ENCODE peak calls at places on chromosomes 11 and 22, in six cellular contexts. R, V, S, F, Y and I are unnamed samples.

GRCh38 chr11:14118047-14118446 is 155.5 kb downstream of the SPON1 start:
- DNase-seq in R (no peak), S (no peak), Y (no peak), F (no peak), V (no peak), I (no peak)

GRCh38 chr22:49878206-49878605 is 24.6 kb downstream of the ZBED4 start:
- DNase-seq in R (no peak), S (no peak), V (no peak), F (no peak), Y (no peak), I (no peak)

GRCh38 chr22:24588370-24588755 is 4.5 kb downstream of the LRRC75B start:
- DNase-seq in R (no peak), S (no peak), F (peak; percentile 95), Y (no peak), V (no peak), I (peak; percentile 56)

GRCh38 chr11:11449327-11449726 is 96.3 kb upstream of the CSNK2A3 start:
- DNase-seq in V (no peak), S (no peak), R (no peak), F (no peak), Y (no peak), I (no peak)

GRCh38 chr11:110311783-110312578 is 15.6 kb upstream of the RDX start:
- DNase-seq in Y (no peak), R (peak; percentile 83), V (no peak), S (no peak), F (no peak), I (no peak)

GRCh38 chr11:19393941-19394340 is 153.2 kb upstream of the E2F8 start:
- DNase-seq in Y (no peak), R (peak; percentile 74), V (no peak), F (no peak), S (no peak), I (no peak)

GRCh38 chr11:75306529-75306928 is 44.9 kb downstream of the ARRB1 start:
- DNase-seq in S (no peak), V (no peak), Y (no peak), R (no peak), F (peak; percentile 28), I (no peak)

GRCh38 chr11:17699157-17700114 is 19.9 kb upstream of the MYOD1 start:
- DNase-seq in S (no peak), R (peak; percentile 18), Y (no peak), F (no peak), V (no peak), I (peak; percentile 52)

GRCh38 chr22:31259798-31260473 is 32.4 kb downstream of the PIK3IP1 start:
- DNase-seq in V (no peak), R (no peak), S (no peak), Y (no peak), F (no peak), I (no peak)

GRCh38 chr11:104161751-104162450 is 2.0 kb downstream of the PDGFD start:
- DNase-seq in F (no peak), Y (no peak), V (no peak), S (no peak), R (no peak), I (no peak)

DNA sequence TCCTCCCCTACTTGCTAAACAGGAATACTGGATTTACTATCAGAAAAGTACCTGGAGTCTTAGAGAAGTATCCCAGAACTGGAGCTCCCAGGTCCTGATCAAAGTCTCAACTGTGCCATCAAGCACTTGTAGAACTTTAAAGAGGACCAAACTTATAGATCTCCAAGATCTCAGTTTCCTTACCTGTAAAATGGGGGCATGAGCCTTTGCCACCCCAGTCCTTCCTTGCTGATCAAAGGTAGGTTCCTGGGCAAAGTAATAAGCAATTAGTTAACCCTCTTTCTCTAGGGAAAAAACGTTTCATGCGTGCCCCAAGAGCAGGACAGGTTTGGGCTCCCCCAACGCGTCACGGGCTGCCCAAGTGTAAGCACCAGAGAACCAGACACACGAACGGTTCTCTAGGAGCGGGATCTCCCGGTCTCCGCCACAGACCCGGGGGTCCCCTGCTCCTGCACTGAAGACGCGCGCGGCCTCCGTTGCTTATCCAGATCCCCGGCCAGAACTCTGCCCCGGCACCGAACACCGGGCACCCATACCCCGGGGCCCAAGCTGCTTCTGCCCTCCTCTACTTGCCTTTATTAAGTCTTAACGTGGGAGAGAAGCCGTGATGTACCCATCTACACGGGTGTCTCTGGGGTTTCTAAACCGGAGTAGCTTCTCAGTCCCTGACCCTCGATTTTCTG is 505 bp downstream of the ZNF214 start:
- DNase-seq in F (peak; percentile 76), R (no peak), V (peak; percentile 51), Y (no peak), S (no peak), I (no peak)
- H3K4me3 ChIP-seq in F (peak overlapping the region; percentile 52), R (peak overlapping the region; percentile 88), V (peak overlapping the region; percentile 69), Y (no peak overlapping the region), S (peak overlapping the region; percentile 90), I (peak overlapping the region; percentile 97)

DNA sequence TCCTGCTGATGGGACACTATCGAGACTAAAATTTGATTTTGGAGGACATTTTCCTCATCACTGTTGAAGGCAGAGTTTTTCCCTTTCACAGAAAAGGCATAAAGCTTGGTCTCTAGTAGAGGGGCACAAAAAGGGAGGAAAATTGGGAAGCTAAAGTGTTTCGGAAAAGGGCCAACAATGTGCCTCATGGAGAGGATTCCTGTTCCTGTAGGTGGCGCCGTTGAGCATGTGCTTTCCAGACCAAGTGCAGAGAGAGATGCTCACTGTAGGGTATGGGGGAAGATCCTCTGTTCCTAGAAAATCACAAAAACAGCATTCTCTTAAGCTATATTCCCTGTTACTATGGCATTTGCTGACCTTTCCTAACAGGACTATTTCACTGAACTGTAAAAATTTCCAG is 18.4 kb upstream of the OR4C5 start:
- DNase-seq in Y (peak; percentile 0), F (no peak), R (no peak), S (no peak), V (no peak), I (no peak)
- TF ChIP-seq CTCF in Y (no peak), F (no peak), R (no peak), S (no peak), V (no peak), I (peak; percentile 16)

GRCh38 chr11:120398184-120398583 is 62.0 kb downstream of the ARHGEF12 start:
- DNase-seq in R (peak; percentile 64), S (no peak), V (no peak), F (no peak), Y (no peak), I (no peak)

GRCh38 chr11:120399312-120399711 is 63.1 kb downstream of the ARHGEF12 start:
- DNase-seq in V (no peak), Y (no peak), S (no peak), R (no peak), F (no peak), I (no peak)

GRCh38 chr11:120401506-120401905 is 65.3 kb downstream of the ARHGEF12 start:
- DNase-seq in F (no peak), V (no peak), R (no peak), Y (no peak), S (no peak), I (no peak)

GRCh38 chr11:120403966-120404365 is 67.8 kb downstream of the ARHGEF12 start:
- DNase-seq in S (no peak), R (no peak), Y (no peak), V (no peak), F (no peak), I (no peak)

DNA sequence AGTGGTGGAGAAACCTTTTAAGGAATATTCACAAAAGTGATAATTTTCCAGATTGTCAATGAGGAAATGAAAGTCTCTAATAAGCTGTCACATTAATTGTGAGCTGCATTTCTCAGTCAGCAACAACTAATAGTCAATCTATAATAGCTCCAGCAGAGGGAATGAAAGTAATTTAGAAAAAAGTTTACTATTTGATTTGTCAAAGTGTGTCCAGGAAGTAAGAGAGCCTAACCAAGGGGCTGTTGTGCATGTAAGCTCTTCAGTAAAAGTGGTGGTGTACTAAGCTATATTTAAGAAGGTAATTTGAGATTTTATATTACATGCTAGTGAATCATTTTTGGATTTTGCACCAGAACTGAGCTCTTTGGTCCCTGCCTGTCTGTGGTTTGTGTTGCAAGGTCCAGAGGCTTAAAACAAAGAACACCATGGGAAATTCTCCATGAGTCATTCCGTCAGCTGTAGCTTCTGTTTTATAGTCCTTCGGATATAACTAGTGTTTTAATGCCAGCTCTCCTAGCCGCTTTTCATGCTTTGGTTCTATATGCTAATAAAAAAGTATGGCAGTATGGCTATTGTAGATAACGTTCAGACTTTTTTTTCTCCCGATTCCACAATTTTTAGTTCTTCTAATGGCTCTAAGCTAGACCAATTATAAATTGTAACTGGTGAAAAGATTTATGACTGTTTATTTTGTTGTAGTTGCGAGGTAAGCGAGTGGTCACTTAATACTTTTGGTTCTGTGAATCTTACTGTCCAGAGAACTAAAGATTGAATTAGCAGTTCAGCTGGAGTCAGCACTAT is 64.6 kb downstream of the ARHGEF12 start:
- DNase-seq in F (no peak), Y (no peak), R (peak; percentile 97), S (peak; percentile 94), V (no peak), I (peak; percentile 96)
- H3K4me3 ChIP-seq in F (no peak overlapping the region), Y (no peak overlapping the region), R (peak overlapping the region; percentile 50), S (peak overlapping the region; percentile 47), V (no peak overlapping the region), I (peak overlapping the region; percentile 34)

DNA sequence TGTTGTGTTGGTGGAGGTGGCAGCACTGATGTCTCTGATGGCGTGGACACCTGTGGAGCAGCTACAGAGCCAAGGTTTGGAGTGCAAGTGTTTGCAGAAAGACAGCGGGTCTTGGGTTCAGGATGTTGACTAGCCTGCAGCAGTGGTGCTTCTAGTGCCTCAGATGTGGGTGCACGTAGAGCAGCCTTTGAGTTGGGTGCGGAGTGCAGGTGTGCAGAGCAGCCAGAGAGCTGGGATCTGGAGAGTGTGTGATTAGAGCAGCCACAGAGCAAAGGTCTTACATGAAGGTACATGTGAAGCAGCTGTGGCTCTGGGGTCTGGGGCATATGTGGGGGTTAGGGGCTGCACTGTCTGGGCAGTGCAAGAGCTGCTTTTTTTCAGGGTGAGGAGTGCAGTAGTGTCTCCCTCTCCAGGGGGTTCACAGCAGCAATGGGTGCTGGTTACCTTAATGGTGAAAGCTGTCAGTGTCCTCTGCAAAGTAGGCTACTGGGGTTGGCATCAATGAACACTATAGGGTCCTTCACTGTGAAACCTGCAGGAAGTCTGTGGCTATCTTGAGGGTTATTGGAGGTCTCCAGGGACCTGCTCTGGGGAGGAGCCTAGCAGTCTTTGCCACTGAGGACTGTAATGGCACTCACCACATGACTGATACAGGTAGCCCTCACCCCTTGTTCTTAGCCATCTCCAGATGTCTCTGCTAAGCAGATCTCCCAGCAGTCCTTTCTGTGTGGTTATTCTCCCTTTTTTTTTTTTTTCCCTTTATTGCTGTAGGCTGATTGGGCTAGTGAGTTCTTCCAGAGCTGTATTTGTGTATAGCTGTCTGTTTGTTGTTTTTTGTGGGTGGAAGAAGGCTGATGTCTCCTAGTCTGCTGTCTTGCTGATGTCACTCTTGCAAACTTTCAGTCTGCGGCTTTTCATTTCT is 14.3 kb downstream of the BIRC2 start:
- DNase-seq in V (no peak), Y (no peak), F (no peak), R (no peak), S (no peak), I (no peak)
- TF ChIP-seq CTCF in V (no peak), Y (no peak), F (no peak), R (no peak), S (no peak), I (no peak)

GRCh38 chr22:17239156-17239701 is 20.0 kb upstream of the ADA2 start:
- DNase-seq in Y (no peak), F (no peak), V (peak; percentile 22), S (no peak), R (no peak), I (no peak)

GRCh38 chr22:17235861-17236260 is 16.6 kb upstream of the ADA2 start:
- DNase-seq in V (no peak), F (no peak), S (no peak), R (no peak), Y (no peak), I (no peak)

GRCh38 chr22:17235149-17235655 is 16.0 kb upstream of the ADA2 start:
- DNase-seq in Y (no peak), S (no peak), F (no peak), V (peak; percentile 19), R (no peak), I (no peak)

GRCh38 chr22:17234144-17234623 is 14.9 kb upstream of the ADA2 start:
- DNase-seq in S (no peak), R (peak; percentile 13), Y (no peak), F (no peak), V (peak; percentile 33), I (no peak)

GRCh38 chr22:17237031-17237668 is 17.9 kb upstream of the ADA2 start:
- DNase-seq in S (no peak), Y (no peak), F (no peak), R (no peak), V (peak; percentile 39), I (no peak)
- H3K4me3 ChIP-seq in S (no peak overlapping the region), Y (no peak overlapping the region), F (no peak overlapping the region), R (no peak overlapping the region), V (peak overlapping the region; percentile 36), I (no peak overlapping the region)